ENCODE peak calls at places on chromosomes 2 and 18, in eight cellular contexts. U is stimulated activated CD4-positive, alpha-beta T cell treated with anti-CD3 and anti-CD28 coated beads, Interleukin-2, amount 100 ng/mL, for 24 hours; P is right cardiac atrium; E is activated B cell treated with CpG ODN at 0.5 μM for 24 hours; C is DMS 273 treated with DMSO at 0.1 percent for 48 hours; H is activated CD4-positive, alpha-beta T cell treated with anti-CD3 and anti-CD28 coated beads for 4 hours; A is activated CD8-positive, alpha-beta memory T cell treated with anti-CD3 and anti-CD28 coated beads for 48 hours; T is MM.1S. R is an unnamed sample.

GRCh38 chr18:7230646-7231349 is at the start of gene LRRC30:
- DNase-seq in U (no peak), P (no peak), E (no peak), C (no peak), H (no peak), A (no peak), T (no peak), R (no peak)

GRCh38 chr18:77206676-77207370 is 42.8 kb upstream of the GALR1 start:
- DNase-seq in U (no peak), P (peak), E (no peak), C (peak), H (no peak), A (no peak), T (no peak), R (peak)

GRCh38 chr2:173741715-173742114 is 223.5 kb downstream of the SP3 start:
- DNase-seq in U (no peak), P (no peak), E (no peak), C (no peak), H (no peak), A (no peak), T (no peak), R (peak)

GRCh38 chr2:37417321-37417720 is 72.9 kb downstream of the QPCT start:
- DNase-seq in U (no peak), P (no peak), E (no peak), C (no peak), H (no peak), A (no peak), T (no peak), R (no peak)

GRCh38 chr18:46555724-46556123 is 101.3 kb downstream of the LOXHD1 start:
- DNase-seq in U (no peak), P (peak), E (no peak), C (no peak), H (no peak), A (no peak), T (peak), R (no peak)

GRCh38 chr2:170707821-170708795 is 7.0 kb upstream of the SP5 start:
- DNase-seq in U (no peak), P (no peak), E (no peak), C (no peak), H (no peak), A (no peak), T (no peak), R (no peak)

GRCh38 chr2:197777823-197778407 is 7.2 kb downstream of the BOLL start:
- DNase-seq in U (peak), P (no peak), E (no peak), C (no peak), H (peak), A (no peak), T (peak), R (peak)

GRCh38 chr2:68637047-68637446 is 6.3 kb upstream of the PROKR1 start:
- DNase-seq in U (no peak), P (no peak), E (no peak), C (no peak), H (no peak), A (no peak), T (no peak), R (no peak)

GRCh38 chr2:227374158-227374557 is 4.9 kb downstream of the TM4SF20 start:
- DNase-seq in U (peak), P (no peak), E (no peak), C (no peak), H (peak), A (no peak), T (no peak), R (no peak)

GRCh38 chr18:73778052-73778395 is 369.6 kb downstream of the FBXO15 start:
- DNase-seq in U (no peak), P (no peak), E (no peak), C (no peak), H (no peak), A (no peak), T (no peak), R (no peak)

GRCh38 chr2:29249666-29250253 is 134.5 kb downstream of the CLIP4 start:
- DNase-seq in U (no peak), P (no peak), E (no peak), C (no peak), H (no peak), A (no peak), T (no peak), R (no peak)

R was measured in NCI-H446.